ENCODE peak calls at places on chromosomes 6 and 20, in six cellular contexts. J is IMR-90, U is NCI-H1092, B is foreskin keratinocyte, X is fibroblast of lung, K is HEK293T. R is an unnamed sample.

GRCh38 chr20:19775353-19776201 is 17.5 kb downstream of the RIN2 start:
- DNase-seq in J (no peak), K (no peak), X (no peak), B (no peak), U (no peak), R (no peak)

GRCh38 chr6:152420696-152421095 is 216.5 kb downstream of the SYNE1 start:
- DNase-seq in J (no peak), X (no peak), B (no peak), U (no peak), K (no peak), R (no peak)

GRCh38 chr6:162289972-162290371 is 437.6 kb downstream of the PRKN start:
- DNase-seq in B (no peak), X (no peak), U (no peak), K (no peak), J (no peak), R (no peak)

GRCh38 chr6:42380208-42380979 is 71.3 kb downstream of the TRERF1 start:
- DNase-seq in U (no peak), K (no peak), J (no peak), X (no peak), B (no peak), R (no peak)

GRCh38 chr6:21596379-21597242 is 3.1 kb downstream of the SOX4 start:
- DNase-seq in X (peak; percentile 77), J (peak; percentile 59), K (peak; percentile 16), B (no peak), U (peak; percentile 50), R (no peak)

GRCh38 chr6:50720623-50721022 is 7.3 kb downstream of the TFAP2D start:
- DNase-seq in J (no peak), K (peak; percentile 33), U (no peak), B (no peak), X (no peak), R (no peak)

GRCh38 chr20:62708591-62709536 is at the start of gene NTSR1:
- DNase-seq in J (no peak), U (no peak), K (no peak), B (no peak), X (no peak), R (no peak)

GRCh38 chr6:132147530-132148011 is 196.4 kb upstream of the CCN2 start:
- DNase-seq in B (no peak), U (no peak), K (no peak), J (peak; percentile 91), X (no peak), R (no peak)

GRCh38 chr6:166565084-166565651 is 21.3 kb downstream of the RAMACL start:
- DNase-seq in J (no peak), X (no peak), B (no peak), K (no peak), U (no peak), R (no peak)

GRCh38 chr6:146770965-146771735 is 172.4 kb downstream of the ADGB start:
- DNase-seq in X (no peak), J (no peak), B (no peak), U (no peak), K (no peak), R (no peak)